ENCODE peak calls at places on chromosomes 2 and 18, in five cellular contexts. One of them, this sample, is unnamed.

GRCh38 chr18:22214731-22215528 is 45.5 kb downstream of the GATA6 start:
- DNase-seq in MCF 10A: peak
- DNase-seq in brain microvascular endothelial cell: no peak
- DNase-seq in Panc1: no peak
- DNase-seq in PC-3: peak
- DNase-seq in this sample: no peak

GRCh38 chr2:42410732-42411514 is 49.9 kb upstream of the COX7A2L start:
- DNase-seq in brain microvascular endothelial cell: no peak
- DNase-seq in PC-3: no peak
- DNase-seq in Panc1: no peak
- DNase-seq in MCF 10A: no peak
- DNase-seq in this sample: no peak

GRCh38 chr2:110773470-110773921 is 41.1 kb downstream of the ACOXL start:
- DNase-seq in MCF 10A: no peak
- DNase-seq in Panc1: no peak
- DNase-seq in brain microvascular endothelial cell: no peak
- DNase-seq in PC-3: no peak
- DNase-seq in this sample: no peak

GRCh38 chr2:155846249-155846648 is 486.3 kb downstream of the NR4A2 start:
- DNase-seq in brain microvascular endothelial cell: no peak
- DNase-seq in MCF 10A: peak
- DNase-seq in Panc1: no peak
- DNase-seq in PC-3: peak
- DNase-seq in this sample: no peak

GRCh38 chr2:241965931-241966412 is 96.4 kb downstream of the RTP5 start:
- DNase-seq in brain microvascular endothelial cell: peak
- DNase-seq in MCF 10A: peak
- DNase-seq in Panc1: peak
- DNase-seq in PC-3: peak
- DNase-seq in this sample: peak

GRCh38 chr2:4653989-4654388 is 950.6 kb downstream of the DCDC2C start:
- DNase-seq in Panc1: no peak
- DNase-seq in MCF 10A: no peak
- DNase-seq in PC-3: no peak
- DNase-seq in brain microvascular endothelial cell: no peak
- DNase-seq in this sample: no peak

GRCh38 chr18:57728941-57729511 is 74.1 kb downstream of the ATP8B1 start:
- DNase-seq in MCF 10A: no peak
- DNase-seq in brain microvascular endothelial cell: no peak
- DNase-seq in PC-3: peak
- DNase-seq in Panc1: no peak
- DNase-seq in this sample: no peak

GRCh38 chr2:121196849-121197155 is 88.2 kb downstream of the TFCP2L1 start:
- DNase-seq in MCF 10A: no peak
- DNase-seq in Panc1: no peak
- DNase-seq in brain microvascular endothelial cell: no peak
- DNase-seq in PC-3: no peak
- DNase-seq in this sample: no peak

GRCh38 chr2:237297421-237298155 is 116.4 kb downstream of the COL6A3 start:
- DNase-seq in brain microvascular endothelial cell: no peak
- DNase-seq in PC-3: no peak
- DNase-seq in MCF 10A: no peak
- DNase-seq in Panc1: no peak
- DNase-seq in this sample: no peak

GRCh38 chr2:118763797-118764196 is 83.7 kb downstream of the EN1 start:
- DNase-seq in brain microvascular endothelial cell: peak
- DNase-seq in Panc1: no peak
- DNase-seq in MCF 10A: no peak
- DNase-seq in PC-3: peak
- DNase-seq in this sample: no peak

GRCh38 chr2:111668741-111669140 is 215.3 kb downstream of the ANAPC1 start:
- DNase-seq in MCF 10A: no peak
- DNase-seq in Panc1: no peak
- DNase-seq in brain microvascular endothelial cell: no peak
- DNase-seq in PC-3: no peak
- DNase-seq in this sample: no peak

GRCh38 chr2:48510329-48510728 is 19.6 kb upstream of the STON1 start:
- DNase-seq in brain microvascular endothelial cell: no peak
- DNase-seq in MCF 10A: no peak
- DNase-seq in Panc1: no peak
- DNase-seq in PC-3: peak
- DNase-seq in this sample: no peak

GRCh38 chr2:172693037-172693436 is 42.6 kb upstream of the RAPGEF4 start:
- DNase-seq in Panc1: peak
- DNase-seq in MCF 10A: peak
- DNase-seq in brain microvascular endothelial cell: peak
- DNase-seq in PC-3: peak
- DNase-seq in this sample: no peak

GRCh38 chr18:80000877-80001276 is 12.5 kb upstream of the TXNL4A start:
- DNase-seq in PC-3: no peak
- DNase-seq in Panc1: no peak
- DNase-seq in MCF 10A: no peak
- DNase-seq in brain microvascular endothelial cell: no peak
- DNase-seq in this sample: no peak

GRCh38 chr18:7940379-7940778 is 373.3 kb downstream of the PTPRM start:
- DNase-seq in Panc1: no peak
- DNase-seq in PC-3: no peak
- DNase-seq in MCF 10A: no peak
- DNase-seq in brain microvascular endothelial cell: no peak
- DNase-seq in this sample: no peak

GRCh38 chr2:216535454-216535995 is 36.9 kb downstream of the RPL37A start:
- DNase-seq in Panc1: no peak
- DNase-seq in MCF 10A: peak
- DNase-seq in PC-3: peak
- DNase-seq in brain microvascular endothelial cell: peak
- DNase-seq in this sample: no peak

GRCh38 chr2:11534746-11535484 is 1.1 kb downstream of the GREB1 start:
- DNase-seq in MCF 10A: no peak
- DNase-seq in brain microvascular endothelial cell: no peak
- DNase-seq in Panc1: no peak
- DNase-seq in PC-3: no peak
- DNase-seq in this sample: no peak
- TF ChIP-seq CTCF in MCF 10A: peak
- TF ChIP-seq CTCF in brain microvascular endothelial cell: peak
- TF ChIP-seq CTCF in Panc1: no peak
- TF ChIP-seq CTCF in PC-3: peak
- TF ChIP-seq CTCF in this sample: no peak

DNA sequence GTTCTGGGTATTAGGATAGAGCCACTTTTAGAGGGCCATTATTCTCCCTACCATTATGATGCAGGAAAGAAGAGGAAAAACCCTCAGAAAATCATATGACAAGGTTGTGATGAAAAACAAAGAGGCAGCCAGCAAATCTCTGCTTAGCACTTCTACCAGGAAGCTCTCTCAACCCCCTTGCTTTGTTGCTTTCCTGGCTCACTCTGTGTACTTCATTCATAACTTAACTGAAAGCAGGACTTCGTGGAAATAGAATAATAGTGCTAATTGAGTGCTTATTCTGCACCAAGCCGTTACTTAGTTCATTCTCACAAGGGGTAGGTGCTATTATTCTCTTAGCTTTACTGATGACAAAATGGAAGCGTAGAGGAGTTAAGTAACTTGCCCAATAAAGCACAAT is 354.1 kb downstream of the HRH4 start:
- DNase-seq in brain microvascular endothelial cell: no peak
- DNase-seq in Panc1: no peak
- DNase-seq in PC-3: no peak
- DNase-seq in MCF 10A: no peak
- DNase-seq in this sample: no peak
- TF ChIP-seq CTCF in brain microvascular endothelial cell: no peak
- TF ChIP-seq CTCF in Panc1: no peak
- TF ChIP-seq CTCF in PC-3: no peak
- TF ChIP-seq CTCF in MCF 10A: no peak
- TF ChIP-seq CTCF in this sample: no peak

GRCh38 chr2:8579686-8580085 is 102.2 kb upstream of the ID2 start:
- DNase-seq in brain microvascular endothelial cell: no peak
- DNase-seq in PC-3: no peak
- DNase-seq in MCF 10A: no peak
- DNase-seq in Panc1: no peak
- DNase-seq in this sample: no peak

GRCh38 chr2:8582191-8582849 is 99.5 kb upstream of the ID2 start:
- DNase-seq in brain microvascular endothelial cell: no peak
- DNase-seq in PC-3: no peak
- DNase-seq in Panc1: no peak
- DNase-seq in MCF 10A: no peak
- DNase-seq in this sample: no peak

GRCh38 chr2:8581601-8582041 is 100.2 kb upstream of the ID2 start:
- DNase-seq in PC-3: no peak
- DNase-seq in MCF 10A: no peak
- DNase-seq in brain microvascular endothelial cell: no peak
- DNase-seq in Panc1: no peak
- DNase-seq in this sample: no peak

GRCh38 chr2:8581048-8581561 is 100.8 kb upstream of the ID2 start:
- DNase-seq in Panc1: no peak
- DNase-seq in PC-3: no peak
- DNase-seq in MCF 10A: no peak
- DNase-seq in brain microvascular endothelial cell: no peak
- DNase-seq in this sample: no peak

GRCh38 chr2:8580316-8581047 is 101.4 kb upstream of the ID2 start:
- DNase-seq in brain microvascular endothelial cell: no peak
- DNase-seq in PC-3: no peak
- DNase-seq in Panc1: no peak
- DNase-seq in MCF 10A: no peak
- DNase-seq in this sample: no peak
- TF ChIP-seq CTCF in brain microvascular endothelial cell: no peak
- TF ChIP-seq CTCF in PC-3: no peak
- TF ChIP-seq CTCF in Panc1: no peak
- TF ChIP-seq CTCF in MCF 10A: no peak
- TF ChIP-seq CTCF in this sample: no peak

GRCh38 chr2:201261471-201261870 is 1.1 kb downstream of the CASP8 start:
- DNase-seq in MCF 10A: no peak
- DNase-seq in PC-3: no peak
- DNase-seq in brain microvascular endothelial cell: no peak
- DNase-seq in Panc1: no peak
- DNase-seq in this sample: no peak
- TF ChIP-seq CTCF in MCF 10A: no peak
- TF ChIP-seq CTCF in PC-3: no peak
- TF ChIP-seq CTCF in brain microvascular endothelial cell: no peak
- TF ChIP-seq CTCF in Panc1: no peak
- TF ChIP-seq CTCF in this sample: no peak

GRCh38 chr18:32439802-32440201 is 30.9 kb downstream of the GAREM1 start:
- DNase-seq in PC-3: peak
- DNase-seq in Panc1: no peak
- DNase-seq in MCF 10A: peak
- DNase-seq in brain microvascular endothelial cell: no peak
- DNase-seq in this sample: no peak
- TF ChIP-seq CTCF in PC-3: peak
- TF ChIP-seq CTCF in Panc1: peak
- TF ChIP-seq CTCF in MCF 10A: peak
- TF ChIP-seq CTCF in brain microvascular endothelial cell: peak
- TF ChIP-seq CTCF in this sample: no peak

GRCh38 chr2:30150786-30151185 is 4.0 kb downstream of the YPEL5 start:
- DNase-seq in PC-3: no peak
- DNase-seq in MCF 10A: no peak
- DNase-seq in Panc1: no peak
- DNase-seq in brain microvascular endothelial cell: no peak
- DNase-seq in this sample: no peak

GRCh38 chr2:30148850-30149249 is 2.0 kb downstream of the YPEL5 start:
- DNase-seq in Panc1: no peak
- DNase-seq in MCF 10A: no peak
- DNase-seq in PC-3: no peak
- DNase-seq in brain microvascular endothelial cell: no peak
- DNase-seq in this sample: peak

GRCh38 chr2:30149976-30150375 is 3.2 kb downstream of the YPEL5 start:
- DNase-seq in Panc1: no peak
- DNase-seq in PC-3: no peak
- DNase-seq in MCF 10A: no peak
- DNase-seq in brain microvascular endothelial cell: no peak
- DNase-seq in this sample: no peak

GRCh38 chr2:30147715-30148611 is 1.2 kb downstream of the YPEL5 start:
- DNase-seq in brain microvascular endothelial cell: peak
- DNase-seq in Panc1: no peak
- DNase-seq in MCF 10A: peak
- DNase-seq in PC-3: peak
- DNase-seq in this sample: peak

GRCh38 chr2:30149513-30149912 is 2.7 kb downstream of the YPEL5 start:
- DNase-seq in PC-3: peak
- DNase-seq in MCF 10A: peak
- DNase-seq in brain microvascular endothelial cell: no peak
- DNase-seq in Panc1: no peak
- DNase-seq in this sample: no peak
- TF ChIP-seq CTCF in PC-3: no peak
- TF ChIP-seq CTCF in MCF 10A: no peak
- TF ChIP-seq CTCF in brain microvascular endothelial cell: no peak
- TF ChIP-seq CTCF in Panc1: no peak
- TF ChIP-seq CTCF in this sample: no peak

GRCh38 chr2:203817147-203817546 is 50.4 kb upstream of the CTLA4 start:
- DNase-seq in brain microvascular endothelial cell: no peak
- DNase-seq in MCF 10A: no peak
- DNase-seq in Panc1: no peak
- DNase-seq in PC-3: no peak
- DNase-seq in this sample: no peak

GRCh38 chr2:203812294-203813221 is 55.0 kb upstream of the CTLA4 start:
- DNase-seq in MCF 10A: no peak
- DNase-seq in brain microvascular endothelial cell: no peak
- DNase-seq in PC-3: no peak
- DNase-seq in Panc1: no peak
- DNase-seq in this sample: no peak

GRCh38 chr2:203814661-203815540 is 52.7 kb upstream of the CTLA4 start:
- DNase-seq in brain microvascular endothelial cell: peak
- DNase-seq in PC-3: peak
- DNase-seq in MCF 10A: peak
- DNase-seq in Panc1: peak
- DNase-seq in this sample: peak

GRCh38 chr2:203813684-203814083 is 53.9 kb upstream of the CTLA4 start:
- DNase-seq in brain microvascular endothelial cell: no peak
- DNase-seq in PC-3: no peak
- DNase-seq in MCF 10A: no peak
- DNase-seq in Panc1: no peak
- DNase-seq in this sample: no peak

DNA sequence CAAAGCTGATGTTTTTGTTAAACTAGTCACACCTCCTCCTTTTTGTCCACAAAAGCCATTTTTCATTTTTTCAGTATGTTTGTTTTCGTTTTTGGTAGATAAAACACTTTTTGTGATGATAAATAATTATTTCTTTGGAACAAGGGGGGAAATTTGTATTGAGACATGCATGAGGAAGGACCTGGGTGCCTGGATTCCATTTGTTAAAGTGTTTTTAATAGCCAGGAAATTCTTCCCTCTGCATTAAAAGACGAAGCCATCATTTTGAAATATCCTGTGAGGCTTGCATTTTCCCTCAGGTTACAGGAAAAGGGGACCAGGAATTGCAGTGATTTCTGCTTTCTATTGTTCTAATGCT is 52.1 kb upstream of the CTLA4 start:
- DNase-seq in MCF 10A: no peak
- DNase-seq in Panc1: no peak
- DNase-seq in PC-3: no peak
- DNase-seq in brain microvascular endothelial cell: no peak
- DNase-seq in this sample: no peak
- TF ChIP-seq CTCF in MCF 10A: no peak
- TF ChIP-seq CTCF in Panc1: peak
- TF ChIP-seq CTCF in PC-3: no peak
- TF ChIP-seq CTCF in brain microvascular endothelial cell: no peak
- TF ChIP-seq CTCF in this sample: no peak

This sample was measured in GM20000.